ENCODE peak calls at places on chromosomes 11 and 22, in five cellular contexts. One of them, this sample, is unnamed.

GRCh38 chr11:126595560-126595959 is 240.1 kb downstream of the ST3GAL4 start:
- ATAC-seq in lower lobe of right lung: no peak
- ATAC-seq in activated CD4-positive, alpha-beta T cell treated with anti-CD3 and anti-CD28 coated beads for 36 hours: no peak
- ATAC-seq in natural killer cell: no peak
- ATAC-seq in Right ventricle myocardium superior: no peak
- ATAC-seq in this sample: no peak

GRCh38 chr11:7414729-7415536 is 70.4 kb upstream of the OLFML1 start:
- ATAC-seq in natural killer cell: no peak
- ATAC-seq in activated CD4-positive, alpha-beta T cell treated with anti-CD3 and anti-CD28 coated beads for 36 hours: no peak
- ATAC-seq in Right ventricle myocardium superior: no peak
- ATAC-seq in lower lobe of right lung: peak; percentile 24
- ATAC-seq in this sample: no peak

GRCh38 chr11:74870485-74870884 is 78.4 kb downstream of the XRRA1 start:
- ATAC-seq in Right ventricle myocardium superior: no peak
- ATAC-seq in natural killer cell: no peak
- ATAC-seq in lower lobe of right lung: peak; percentile 65
- ATAC-seq in activated CD4-positive, alpha-beta T cell treated with anti-CD3 and anti-CD28 coated beads for 36 hours: peak; percentile 44
- ATAC-seq in this sample: no peak

GRCh38 chr22:17257091-17257490 is 37.9 kb upstream of the ADA2 start:
- ATAC-seq in lower lobe of right lung: no peak
- ATAC-seq in Right ventricle myocardium superior: no peak
- ATAC-seq in activated CD4-positive, alpha-beta T cell treated with anti-CD3 and anti-CD28 coated beads for 36 hours: no peak
- ATAC-seq in natural killer cell: no peak
- ATAC-seq in this sample: no peak

GRCh38 chr11:67286621-67287333 is 2.3 kb upstream of the ANKRD13D start:
- ATAC-seq in Right ventricle myocardium superior: no peak
- ATAC-seq in activated CD4-positive, alpha-beta T cell treated with anti-CD3 and anti-CD28 coated beads for 36 hours: no peak
- ATAC-seq in lower lobe of right lung: peak; percentile 1
- ATAC-seq in natural killer cell: no peak
- ATAC-seq in this sample: no peak

GRCh38 chr22:31857247-31857646 is 87.1 kb upstream of the YWHAH start:
- ATAC-seq in Right ventricle myocardium superior: no peak
- ATAC-seq in lower lobe of right lung: no peak
- ATAC-seq in activated CD4-positive, alpha-beta T cell treated with anti-CD3 and anti-CD28 coated beads for 36 hours: no peak
- ATAC-seq in natural killer cell: no peak
- ATAC-seq in this sample: no peak

GRCh38 chr11:80727315-80727714 is 1286.5 kb upstream of the TENM4 start:
- ATAC-seq in activated CD4-positive, alpha-beta T cell treated with anti-CD3 and anti-CD28 coated beads for 36 hours: no peak
- ATAC-seq in lower lobe of right lung: no peak
- ATAC-seq in natural killer cell: no peak
- ATAC-seq in Right ventricle myocardium superior: no peak
- ATAC-seq in this sample: no peak

GRCh38 chr11:44868455-44869421 is 81.9 kb downstream of the TP53I11 start:
- ATAC-seq in natural killer cell: no peak
- ATAC-seq in lower lobe of right lung: no peak
- ATAC-seq in activated CD4-positive, alpha-beta T cell treated with anti-CD3 and anti-CD28 coated beads for 36 hours: no peak
- ATAC-seq in Right ventricle myocardium superior: peak; percentile 56
- ATAC-seq in this sample: no peak

GRCh38 chr22:36640106-36640672 is 63.4 kb downstream of the CACNG2 start:
- ATAC-seq in activated CD4-positive, alpha-beta T cell treated with anti-CD3 and anti-CD28 coated beads for 36 hours: no peak
- ATAC-seq in natural killer cell: no peak
- ATAC-seq in lower lobe of right lung: no peak
- ATAC-seq in Right ventricle myocardium superior: no peak
- ATAC-seq in this sample: no peak

GRCh38 chr11:8032576-8033311 is 45.6 kb downstream of the EIF3F start:
- ATAC-seq in Right ventricle myocardium superior: no peak
- ATAC-seq in natural killer cell: no peak
- ATAC-seq in activated CD4-positive, alpha-beta T cell treated with anti-CD3 and anti-CD28 coated beads for 36 hours: no peak
- ATAC-seq in lower lobe of right lung: no peak
- ATAC-seq in this sample: no peak

GRCh38 chr22:28884754-28885375 is 1.5 kb downstream of the ZNRF3 start:
- ATAC-seq in lower lobe of right lung: no peak
- ATAC-seq in activated CD4-positive, alpha-beta T cell treated with anti-CD3 and anti-CD28 coated beads for 36 hours: no peak
- ATAC-seq in Right ventricle myocardium superior: no peak
- ATAC-seq in natural killer cell: no peak
- ATAC-seq in this sample: no peak

GRCh38 chr11:43542734-43543133 is 137.8 kb upstream of the HSD17B12 start:
- ATAC-seq in lower lobe of right lung: no peak
- ATAC-seq in natural killer cell: no peak
- ATAC-seq in activated CD4-positive, alpha-beta T cell treated with anti-CD3 and anti-CD28 coated beads for 36 hours: no peak
- ATAC-seq in Right ventricle myocardium superior: no peak
- ATAC-seq in this sample: no peak

GRCh38 chr11:34865261-34865660 is 50.9 kb downstream of the APIP start:
- ATAC-seq in lower lobe of right lung: no peak
- ATAC-seq in activated CD4-positive, alpha-beta T cell treated with anti-CD3 and anti-CD28 coated beads for 36 hours: no peak
- ATAC-seq in natural killer cell: no peak
- ATAC-seq in Right ventricle myocardium superior: no peak
- ATAC-seq in this sample: no peak

GRCh38 chr11:124897681-124898680 is at the start of gene ROBO4:
- ATAC-seq in lower lobe of right lung: peak; percentile 35
- ATAC-seq in natural killer cell: no peak
- ATAC-seq in Right ventricle myocardium superior: peak; percentile 56
- ATAC-seq in activated CD4-positive, alpha-beta T cell treated with anti-CD3 and anti-CD28 coated beads for 36 hours: no peak
- ATAC-seq in this sample: no peak

GRCh38 chr11:129273322-129273721 is 81.2 kb upstream of the ARHGAP32 start:
- ATAC-seq in activated CD4-positive, alpha-beta T cell treated with anti-CD3 and anti-CD28 coated beads for 36 hours: no peak
- ATAC-seq in natural killer cell: no peak
- ATAC-seq in Right ventricle myocardium superior: no peak
- ATAC-seq in lower lobe of right lung: no peak
- ATAC-seq in this sample: no peak

GRCh38 chr11:120627535-120628163 is 116.1 kb downstream of the GRIK4 start:
- ATAC-seq in natural killer cell: no peak
- ATAC-seq in activated CD4-positive, alpha-beta T cell treated with anti-CD3 and anti-CD28 coated beads for 36 hours: no peak
- ATAC-seq in Right ventricle myocardium superior: peak; percentile 48
- ATAC-seq in lower lobe of right lung: no peak
- ATAC-seq in this sample: no peak

GRCh38 chr11:24588075-24588474 is 91.2 kb downstream of the LUZP2 start:
- ATAC-seq in Right ventricle myocardium superior: no peak
- ATAC-seq in natural killer cell: no peak
- ATAC-seq in activated CD4-positive, alpha-beta T cell treated with anti-CD3 and anti-CD28 coated beads for 36 hours: no peak
- ATAC-seq in lower lobe of right lung: no peak
- ATAC-seq in this sample: no peak

GRCh38 chr22:42180349-42180842 is 49.8 kb upstream of the CYP2D6 start:
- ATAC-seq in Right ventricle myocardium superior: peak; percentile 61
- ATAC-seq in lower lobe of right lung: peak; percentile 21
- ATAC-seq in activated CD4-positive, alpha-beta T cell treated with anti-CD3 and anti-CD28 coated beads for 36 hours: peak; percentile 80
- ATAC-seq in natural killer cell: peak; percentile 85
- ATAC-seq in this sample: no peak

GRCh38 chr22:50403701-50404101 is 60.6 kb downstream of the PPP6R2 start:
- ATAC-seq in natural killer cell: no peak
- ATAC-seq in activated CD4-positive, alpha-beta T cell treated with anti-CD3 and anti-CD28 coated beads for 36 hours: no peak
- ATAC-seq in Right ventricle myocardium superior: peak; percentile 62
- ATAC-seq in lower lobe of right lung: peak; percentile 53
- ATAC-seq in this sample: no peak

GRCh38 chr11:93234602-93235207 is 36.9 kb upstream of the SLC36A4 start:
- ATAC-seq in lower lobe of right lung: peak; percentile 96
- ATAC-seq in activated CD4-positive, alpha-beta T cell treated with anti-CD3 and anti-CD28 coated beads for 36 hours: peak; percentile 99
- ATAC-seq in Right ventricle myocardium superior: peak; percentile 98
- ATAC-seq in natural killer cell: peak; percentile 99
- ATAC-seq in this sample: peak; percentile 87

GRCh38 chr11:134854391-134854991 is 442.4 kb upstream of the B3GAT1 start:
- ATAC-seq in activated CD4-positive, alpha-beta T cell treated with anti-CD3 and anti-CD28 coated beads for 36 hours: no peak
- ATAC-seq in lower lobe of right lung: peak; percentile 68
- ATAC-seq in Right ventricle myocardium superior: no peak
- ATAC-seq in natural killer cell: no peak
- ATAC-seq in this sample: no peak

GRCh38 chr22:48044484-48045060 is 1282.1 kb downstream of the TBC1D22A start:
- ATAC-seq in activated CD4-positive, alpha-beta T cell treated with anti-CD3 and anti-CD28 coated beads for 36 hours: no peak
- ATAC-seq in Right ventricle myocardium superior: no peak
- ATAC-seq in lower lobe of right lung: no peak
- ATAC-seq in natural killer cell: no peak
- ATAC-seq in this sample: no peak

GRCh38 chr22:39136317-39136716 is 16.2 kb downstream of the CBX7 start:
- ATAC-seq in Right ventricle myocardium superior: no peak
- ATAC-seq in lower lobe of right lung: no peak
- ATAC-seq in natural killer cell: no peak
- ATAC-seq in activated CD4-positive, alpha-beta T cell treated with anti-CD3 and anti-CD28 coated beads for 36 hours: no peak
- ATAC-seq in this sample: no peak

GRCh38 chr22:21811982-21812381 is 55.5 kb downstream of the MAPK1 start:
- ATAC-seq in Right ventricle myocardium superior: no peak
- ATAC-seq in activated CD4-positive, alpha-beta T cell treated with anti-CD3 and anti-CD28 coated beads for 36 hours: no peak
- ATAC-seq in lower lobe of right lung: no peak
- ATAC-seq in natural killer cell: no peak
- ATAC-seq in this sample: no peak

GRCh38 chr11:86938900-86939880 is 16.0 kb downstream of the FZD4 start:
- ATAC-seq in Right ventricle myocardium superior: peak; percentile 52
- ATAC-seq in activated CD4-positive, alpha-beta T cell treated with anti-CD3 and anti-CD28 coated beads for 36 hours: peak; percentile 42
- ATAC-seq in natural killer cell: peak; percentile 69
- ATAC-seq in lower lobe of right lung: peak; percentile 55
- ATAC-seq in this sample: peak; percentile 49

GRCh38 chr11:27328602-27329001 is 34.4 kb downstream of the CCDC34 start:
- ATAC-seq in lower lobe of right lung: no peak
- ATAC-seq in natural killer cell: no peak
- ATAC-seq in Right ventricle myocardium superior: no peak
- ATAC-seq in activated CD4-positive, alpha-beta T cell treated with anti-CD3 and anti-CD28 coated beads for 36 hours: no peak
- ATAC-seq in this sample: no peak

GRCh38 chr11:21710791-21711190 is 482.1 kb upstream of the ANO5 start:
- ATAC-seq in activated CD4-positive, alpha-beta T cell treated with anti-CD3 and anti-CD28 coated beads for 36 hours: no peak
- ATAC-seq in lower lobe of right lung: no peak
- ATAC-seq in natural killer cell: no peak
- ATAC-seq in Right ventricle myocardium superior: no peak
- ATAC-seq in this sample: no peak

GRCh38 chr11:116257092-116257491 is 515.7 kb downstream of the BUD13 start:
- ATAC-seq in lower lobe of right lung: peak; percentile 70
- ATAC-seq in Right ventricle myocardium superior: no peak
- ATAC-seq in natural killer cell: no peak
- ATAC-seq in activated CD4-positive, alpha-beta T cell treated with anti-CD3 and anti-CD28 coated beads for 36 hours: no peak
- ATAC-seq in this sample: no peak

GRCh38 chr22:40721266-40721665 is 42.0 kb downstream of the MCHR1 start:
- ATAC-seq in activated CD4-positive, alpha-beta T cell treated with anti-CD3 and anti-CD28 coated beads for 36 hours: peak; percentile 12
- ATAC-seq in lower lobe of right lung: no peak
- ATAC-seq in natural killer cell: no peak
- ATAC-seq in Right ventricle myocardium superior: no peak
- ATAC-seq in this sample: no peak

GRCh38 chr11:43245471-43245870 is 66.3 kb upstream of the API5 start:
- ATAC-seq in natural killer cell: no peak
- ATAC-seq in Right ventricle myocardium superior: no peak
- ATAC-seq in activated CD4-positive, alpha-beta T cell treated with anti-CD3 and anti-CD28 coated beads for 36 hours: no peak
- ATAC-seq in lower lobe of right lung: no peak
- ATAC-seq in this sample: no peak

GRCh38 chr22:31227186-31227585 is 15.1 kb downstream of the LIMK2 start:
- ATAC-seq in activated CD4-positive, alpha-beta T cell treated with anti-CD3 and anti-CD28 coated beads for 36 hours: no peak
- ATAC-seq in lower lobe of right lung: no peak
- ATAC-seq in Right ventricle myocardium superior: no peak
- ATAC-seq in natural killer cell: no peak
- ATAC-seq in this sample: no peak

GRCh38 chr11:2215561-2216399 is 44.2 kb upstream of the TH start:
- ATAC-seq in lower lobe of right lung: no peak
- ATAC-seq in activated CD4-positive, alpha-beta T cell treated with anti-CD3 and anti-CD28 coated beads for 36 hours: no peak
- ATAC-seq in natural killer cell: no peak
- ATAC-seq in Right ventricle myocardium superior: no peak
- ATAC-seq in this sample: peak; percentile 46

GRCh38 chr11:111882202-111882601 is 2.9 kb downstream of the CFAP68 start:
- ATAC-seq in Right ventricle myocardium superior: no peak
- ATAC-seq in lower lobe of right lung: no peak
- ATAC-seq in activated CD4-positive, alpha-beta T cell treated with anti-CD3 and anti-CD28 coated beads for 36 hours: no peak
- ATAC-seq in natural killer cell: no peak
- ATAC-seq in this sample: no peak

GRCh38 chr11:79925570-79925969 is 484.7 kb upstream of the TENM4 start:
- ATAC-seq in Right ventricle myocardium superior: no peak
- ATAC-seq in natural killer cell: no peak
- ATAC-seq in lower lobe of right lung: no peak
- ATAC-seq in activated CD4-positive, alpha-beta T cell treated with anti-CD3 and anti-CD28 coated beads for 36 hours: no peak
- ATAC-seq in this sample: peak; percentile 41

GRCh38 chr11:93526691-93527583 is 16.3 kb downstream of the SMCO4 start:
- ATAC-seq in Right ventricle myocardium superior: no peak
- ATAC-seq in lower lobe of right lung: no peak
- ATAC-seq in activated CD4-positive, alpha-beta T cell treated with anti-CD3 and anti-CD28 coated beads for 36 hours: no peak
- ATAC-seq in natural killer cell: peak; percentile 52
- ATAC-seq in this sample: no peak

GRCh38 chr11:66429983-66430602 is 8.6 kb downstream of the MRPL11 start:
- ATAC-seq in activated CD4-positive, alpha-beta T cell treated with anti-CD3 and anti-CD28 coated beads for 36 hours: peak; percentile 97
- ATAC-seq in lower lobe of right lung: peak; percentile 89
- ATAC-seq in Right ventricle myocardium superior: peak; percentile 89
- ATAC-seq in natural killer cell: peak; percentile 73
- ATAC-seq in this sample: peak; percentile 71

GRCh38 chr11:117171648-117172051 is 6.9 kb upstream of the SIDT2 start:
- ATAC-seq in natural killer cell: no peak
- ATAC-seq in activated CD4-positive, alpha-beta T cell treated with anti-CD3 and anti-CD28 coated beads for 36 hours: peak; percentile 30
- ATAC-seq in lower lobe of right lung: peak; percentile 72
- ATAC-seq in Right ventricle myocardium superior: peak; percentile 38
- ATAC-seq in this sample: no peak

GRCh38 chr22:22576244-22576988 is 17.4 kb upstream of the PRAME start:
- ATAC-seq in lower lobe of right lung: peak; percentile 74
- ATAC-seq in activated CD4-positive, alpha-beta T cell treated with anti-CD3 and anti-CD28 coated beads for 36 hours: no peak
- ATAC-seq in Right ventricle myocardium superior: peak; percentile 65
- ATAC-seq in natural killer cell: peak; percentile 53
- ATAC-seq in this sample: no peak

This sample was measured in stimulated activated memory B cell treated with anti-CD40 and anti-IgM and Interleukin-4, amounts not matched to agents 10 μg/mL and 1 μg/mL and 100 μg/mL, for 72 hours.